ENCODE peak calls at places on chromosomes 5 and 9, in seven cellular contexts. V, D, F, B, E, S and Y are unnamed samples. For H3K4me1 and H3K9me3, the result is how much of the 10 kb centered on the place peaks cover.

GRCh38 chr9:93598647-93599241 is 22.4 kb downstream of the PHF2 start:
- DNase-seq in S (peak), B (no peak), D (no peak), V (no peak), F (no peak), E (no peak), Y (peak)

GRCh38 chr5:91541696-91542095 is 158.6 kb upstream of the ARRDC3 start:
- DNase-seq in V (no peak), B (peak), E (peak), S (no peak), F (peak), D (no peak), Y (no peak)

GRCh38 chr5:69454460-69455249 is 37.9 kb upstream of the OCLN start:
- DNase-seq in S (no peak), V (no peak), B (no peak), F (peak), D (no peak), E (no peak), Y (peak)

GRCh38 chr5:177403194-177403825 is 2.8 kb upstream of the PFN3 start:
- DNase-seq in D (no peak), F (peak), E (no peak), V (no peak), B (peak), S (no peak), Y (peak)

GRCh38 chr5:10762178-10762775 is 1.2 kb upstream of the DAP start:
- DNase-seq in S (peak), E (no peak), D (peak), B (no peak), V (peak), F (no peak), Y (peak)

GRCh38 chr5:85823462-85824426 is 794.0 kb upstream of the COX7C start:
- DNase-seq in V (no peak), D (no peak), E (no peak), F (no peak), S (no peak), B (no peak), Y (no peak)

GRCh38 chr5:133274597-133274935 is 222.8 kb downstream of the HSPA4 start:
- DNase-seq in V (no peak), B (no peak), F (no peak), E (no peak), D (no peak), S (no peak), Y (no peak)

GRCh38 chr5:81856948-81857928 is 106.3 kb upstream of the SSBP2 start:
- DNase-seq in V (peak), B (peak), D (peak), F (no peak), S (peak), E (peak), Y (peak)

GRCh38 chr9:92232190-92232589 is 61.3 kb downstream of the IARS1 start:
- DNase-seq in D (no peak), F (no peak), E (no peak), S (no peak), B (no peak), V (no peak), Y (no peak)

GRCh38 chr9:27412081-27412480 is 112.0 kb upstream of the IFNK start:
- DNase-seq in V (no peak), E (no peak), F (no peak), S (no peak), D (no peak), B (no peak), Y (no peak)

GRCh38 chr9:16616686-16617085 is 253.8 kb downstream of the BNC2 start:
- DNase-seq in B (no peak), E (no peak), S (no peak), V (no peak), D (no peak), F (no peak), Y (no peak)

GRCh38 chr5:96605144-96605543 is 57.0 kb upstream of the CAST start:
- DNase-seq in S (no peak), B (no peak), V (no peak), F (no peak), E (no peak), D (no peak), Y (no peak)
- H3K4me1 ChIP-seq in S (under half), B (under half), V (under half), F (under half), E (under half), D (under half), Y (under half)

GRCh38 chr5:147387109-147387508 is 122.8 kb downstream of the DPYSL3 start:
- DNase-seq in F (no peak), D (no peak), V (no peak), S (no peak), E (no peak), B (no peak), Y (no peak)

GRCh38 chr5:147377685-147378084 is 132.2 kb downstream of the DPYSL3 start:
- DNase-seq in E (no peak), B (no peak), F (no peak), S (no peak), D (no peak), V (no peak), Y (no peak)

GRCh38 chr5:147384346-147385193 is 125.3 kb downstream of the DPYSL3 start:
- DNase-seq in V (no peak), E (no peak), B (no peak), S (no peak), F (no peak), D (no peak), Y (no peak)

GRCh38 chr5:147382776-147383175 is 127.1 kb downstream of the DPYSL3 start:
- DNase-seq in D (no peak), E (no peak), B (no peak), F (no peak), S (no peak), V (no peak), Y (no peak)

GRCh38 chr5:147381555-147381954 is 128.3 kb downstream of the DPYSL3 start:
- DNase-seq in F (no peak), V (no peak), D (no peak), S (no peak), E (no peak), B (no peak), Y (no peak)
- H3K9me3 ChIP-seq in F (under half), V (under half), D (under half), S (under half), E (under half), B (under half), Y (under half)

DNA sequence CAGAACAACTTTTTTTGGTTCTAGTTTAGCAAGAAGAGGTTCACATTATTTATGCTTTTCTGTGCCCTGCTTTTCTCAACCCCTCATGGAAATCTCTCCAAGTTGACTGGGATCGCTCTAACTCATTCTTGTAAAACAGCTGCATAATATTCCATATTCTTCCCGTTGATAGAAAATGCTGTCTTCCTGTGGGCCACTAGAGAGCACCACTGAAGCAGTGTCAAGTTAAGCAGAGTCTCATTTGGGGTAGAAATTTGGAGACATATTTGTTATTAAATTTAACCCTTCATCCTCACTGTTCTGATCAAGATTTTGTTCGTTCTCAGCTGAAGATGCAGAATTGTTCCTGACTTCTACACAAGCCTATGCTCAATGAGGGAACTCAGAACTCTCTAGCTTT is 140.1 kb downstream of the CEMIP2 start:
- DNase-seq in B (no peak), D (no peak), V (no peak), S (no peak), F (no peak), E (peak), Y (no peak)
- TF ChIP-seq CTCF in B (peak), D (peak), V (no peak), S (no peak), F (peak), E (peak), Y (no peak)

DNA sequence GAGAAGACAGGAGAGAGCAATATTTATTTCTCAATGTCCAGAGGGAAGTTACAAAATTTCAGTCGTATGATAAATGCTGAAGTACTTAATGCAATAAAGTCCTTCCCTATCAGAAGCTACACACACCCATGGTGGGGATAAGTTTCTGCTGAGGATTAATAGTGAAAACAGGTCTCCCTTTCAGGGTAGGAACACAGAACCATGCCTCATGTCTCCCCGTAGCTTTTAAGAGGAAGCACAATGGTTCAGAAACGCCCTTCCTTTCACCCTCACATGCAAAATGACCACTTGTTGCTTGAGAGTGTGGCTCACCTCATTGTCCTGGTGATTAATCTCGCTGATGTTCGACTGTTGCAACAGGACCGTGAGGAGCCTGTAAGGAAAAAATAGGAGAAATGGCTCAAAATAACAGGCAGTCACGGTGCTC is 73.6 kb downstream of the ANKRD55 start:
- DNase-seq in F (no peak), E (no peak), S (no peak), B (no peak), D (no peak), V (no peak), Y (no peak)
- H3K4me1 ChIP-seq in F (under half), E (under half), S (under half), B (under half), D (under half), V (under half), Y (under half)

DNA sequence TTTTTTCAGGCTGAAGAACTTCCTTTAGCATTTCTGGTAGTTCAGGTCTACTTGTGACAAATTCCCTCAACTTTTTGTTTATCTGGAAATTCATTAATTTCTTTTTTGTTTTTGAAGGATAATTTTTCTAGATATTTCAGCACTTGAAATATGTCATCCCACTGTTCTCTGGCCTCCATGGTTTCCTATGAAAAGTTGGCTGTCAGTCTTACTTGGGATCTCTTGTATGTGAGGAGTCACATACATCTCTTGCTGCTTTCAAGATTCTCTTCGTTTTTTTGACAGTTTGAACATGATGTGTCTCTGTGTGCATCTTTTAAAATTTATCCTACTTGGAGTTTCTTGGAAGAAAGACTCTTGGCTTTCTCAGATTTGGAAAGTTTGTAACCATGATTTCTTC is 79.5 kb downstream of the RIC1 start:
- DNase-seq in F (no peak), S (no peak), D (no peak), V (no peak), B (no peak), E (no peak), Y (no peak)
- H3K9me3 ChIP-seq in F (under half), S (under half), D (under half), V (under half), B (under half), E (under half), Y (under half)

DNA sequence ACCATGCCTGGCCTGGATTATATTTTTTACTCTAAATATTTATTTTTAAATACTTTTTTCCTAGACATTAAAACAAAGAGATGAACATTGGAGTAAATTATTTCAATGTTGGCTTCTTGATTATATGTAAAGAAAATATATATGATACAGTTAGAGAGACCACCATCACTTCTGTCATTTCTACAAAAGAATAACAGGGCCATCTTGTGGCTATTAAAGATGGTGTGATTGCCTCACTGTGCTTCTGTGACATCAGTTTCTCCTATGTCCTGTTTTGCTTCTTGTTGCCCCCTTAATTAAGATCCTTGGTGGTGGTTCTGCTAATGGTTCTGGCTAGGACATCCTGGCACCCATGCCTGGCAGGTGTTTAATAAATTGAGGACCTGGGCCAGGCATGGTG is 32.9 kb downstream of the NDFIP1 start:
- DNase-seq in E (no peak), D (no peak), S (no peak), B (no peak), V (no peak), F (no peak), Y (no peak)
- TF ChIP-seq CTCF in E (no peak), D (no peak), S (no peak), B (no peak), V (no peak), F (peak), Y (no peak)

DNA sequence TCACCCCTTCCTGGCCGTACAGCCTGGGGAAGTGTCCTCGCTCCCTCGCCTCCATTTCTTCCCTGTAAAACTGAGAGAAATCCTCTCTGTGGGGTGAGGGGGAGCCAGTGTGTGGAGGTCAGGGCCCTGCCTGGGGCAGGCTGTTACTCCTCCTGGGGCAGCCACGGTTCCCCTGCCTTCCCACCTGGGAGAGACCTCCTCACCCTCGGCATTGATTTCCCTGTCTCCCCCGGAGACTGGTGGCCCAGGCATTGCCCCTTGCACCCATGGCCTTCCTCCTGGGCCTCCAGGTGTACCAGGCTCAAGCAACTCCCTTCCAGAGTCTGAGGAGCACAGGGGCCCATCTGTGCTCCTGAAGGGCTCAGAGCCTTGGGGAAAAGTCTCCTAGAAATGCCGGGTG is 75.6 kb upstream of the RNU6ATAC start:
- DNase-seq in D (no peak), V (no peak), F (no peak), B (no peak), E (no peak), S (no peak), Y (no peak)
- H3K4me1 ChIP-seq in D (under half), V (under half), F (under half), B (under half), E (under half), S (under half), Y (under half)

DNA sequence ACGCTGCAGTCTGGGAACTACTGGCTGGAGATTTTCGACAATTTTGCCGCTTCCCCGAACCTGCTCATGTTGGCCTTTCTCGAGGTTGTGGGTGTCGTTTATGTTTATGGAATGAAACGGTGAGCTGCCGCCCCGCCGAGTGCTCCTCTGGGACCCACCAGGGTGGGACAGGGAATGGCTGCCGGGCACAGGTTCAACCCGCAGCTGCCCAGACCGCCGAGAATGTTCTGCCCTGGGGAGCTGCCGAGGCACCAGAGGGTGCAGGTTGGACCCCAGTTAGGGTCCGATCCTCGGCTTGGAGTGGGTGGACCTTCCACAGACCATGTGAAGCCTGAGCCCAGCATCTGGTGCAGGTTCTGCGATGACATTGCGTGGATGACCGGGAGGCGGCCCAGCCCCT is 19.1 kb downstream of the SLC6A18 start:
- DNase-seq in V (no peak), E (no peak), B (no peak), F (no peak), D (no peak), S (no peak), Y (no peak)
- H3K9me3 ChIP-seq in V (under half), E (under half), B (under half), F (under half), D (under half), S (under half), Y (under half)

DNA sequence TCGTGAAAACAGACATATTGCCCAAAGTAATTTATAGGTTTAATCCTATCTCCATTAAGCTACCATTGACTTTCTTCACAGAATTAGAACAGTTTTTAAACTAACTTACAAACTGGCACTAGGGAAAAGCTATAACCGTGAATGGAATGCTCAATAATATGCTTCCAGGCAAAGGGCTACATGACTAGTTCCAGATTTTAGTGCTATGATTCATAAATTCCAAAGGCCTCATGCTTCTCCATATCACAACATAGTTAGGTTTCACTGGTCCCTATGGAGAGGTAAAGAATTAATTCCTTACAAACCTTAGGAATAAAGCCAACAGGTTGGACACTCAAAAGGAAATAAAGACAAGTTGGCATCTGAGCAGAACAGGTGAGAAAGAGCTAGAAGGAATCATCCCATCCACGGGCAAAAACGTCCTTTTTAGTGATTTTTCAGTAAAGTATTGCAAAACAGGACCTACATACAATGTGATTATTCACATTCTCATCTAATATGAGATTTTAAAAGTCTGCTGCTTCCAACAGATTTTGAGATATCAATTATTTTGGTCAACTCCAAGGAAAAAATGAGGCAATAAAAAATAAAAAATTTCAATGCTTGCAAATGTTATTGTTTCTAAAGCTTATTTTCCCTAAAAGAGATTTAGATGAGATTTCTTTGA is 97.0 kb upstream of the TARS1 start:
- DNase-seq in V (no peak), D (no peak), F (no peak), E (peak), B (peak), S (no peak), Y (no peak)
- TF ChIP-seq CTCF in V (no peak), D (no peak), F (no peak), E (no peak), B (no peak), S (no peak), Y (no peak)